ENCODE peak calls at places on chromosomes 6 and 20, in nine cellular contexts. One of them, this sample, is unnamed.

GRCh38 chr20:41668057-41668749 is 50.0 kb upstream of the CHD6 start:
- DNase-seq in uterus: no peak
- DNase-seq in IMR-90: no peak
- DNase-seq in activated CD8-positive, alpha-beta T cell treated with anti-CD3 and anti-CD28 coated beads for 36 hours: no peak
- DNase-seq in GM13976: no peak
- DNase-seq in BJ: no peak
- DNase-seq in sigmoid colon: no peak
- DNase-seq in HFF-Myc: no peak
- DNase-seq in adrenal gland: no peak
- DNase-seq in this sample: no peak

GRCh38 chr20:24131684-24132083 is 143.1 kb upstream of the GGTLC1 start:
- DNase-seq in adrenal gland: no peak
- DNase-seq in GM13976: no peak
- DNase-seq in activated CD8-positive, alpha-beta T cell treated with anti-CD3 and anti-CD28 coated beads for 36 hours: peak; percentile 14
- DNase-seq in IMR-90: no peak
- DNase-seq in sigmoid colon: no peak
- DNase-seq in BJ: no peak
- DNase-seq in uterus: no peak
- DNase-seq in HFF-Myc: no peak
- DNase-seq in this sample: no peak

GRCh38 chr6:15956205-15957106 is 172.4 kb upstream of the MYLIP start:
- DNase-seq in uterus: no peak
- DNase-seq in BJ: no peak
- DNase-seq in adrenal gland: no peak
- DNase-seq in GM13976: no peak
- DNase-seq in sigmoid colon: no peak
- DNase-seq in activated CD8-positive, alpha-beta T cell treated with anti-CD3 and anti-CD28 coated beads for 36 hours: no peak
- DNase-seq in HFF-Myc: no peak
- DNase-seq in IMR-90: no peak
- DNase-seq in this sample: no peak

GRCh38 chr20:5557123-5557522 is 193.1 kb upstream of the SHLD1 start:
- DNase-seq in adrenal gland: peak; percentile 39
- DNase-seq in HFF-Myc: no peak
- DNase-seq in sigmoid colon: no peak
- DNase-seq in GM13976: peak; percentile 58
- DNase-seq in BJ: no peak
- DNase-seq in activated CD8-positive, alpha-beta T cell treated with anti-CD3 and anti-CD28 coated beads for 36 hours: peak; percentile 79
- DNase-seq in IMR-90: peak; percentile 47
- DNase-seq in uterus: no peak
- DNase-seq in this sample: peak; percentile 35

GRCh38 chr6:11616200-11616611 is 78.7 kb downstream of the TMEM170B start:
- DNase-seq in HFF-Myc: no peak
- DNase-seq in adrenal gland: no peak
- DNase-seq in uterus: no peak
- DNase-seq in BJ: peak; percentile 96
- DNase-seq in sigmoid colon: no peak
- DNase-seq in IMR-90: peak; percentile 98
- DNase-seq in activated CD8-positive, alpha-beta T cell treated with anti-CD3 and anti-CD28 coated beads for 36 hours: no peak
- DNase-seq in GM13976: no peak
- DNase-seq in this sample: no peak

GRCh38 chr6:27502508-27503435 is 29.9 kb upstream of the ZNF184 start:
- DNase-seq in uterus: peak; percentile 74
- DNase-seq in GM13976: peak; percentile 51
- DNase-seq in IMR-90: peak; percentile 79
- DNase-seq in BJ: no peak
- DNase-seq in sigmoid colon: no peak
- DNase-seq in activated CD8-positive, alpha-beta T cell treated with anti-CD3 and anti-CD28 coated beads for 36 hours: peak; percentile 92
- DNase-seq in adrenal gland: peak; percentile 22
- DNase-seq in HFF-Myc: peak; percentile 66
- DNase-seq in this sample: peak; percentile 58

GRCh38 chr6:99606670-99607415 is at the start of gene PRDM13:
- DNase-seq in BJ: no peak
- DNase-seq in sigmoid colon: no peak
- DNase-seq in activated CD8-positive, alpha-beta T cell treated with anti-CD3 and anti-CD28 coated beads for 36 hours: no peak
- DNase-seq in adrenal gland: no peak
- DNase-seq in IMR-90: no peak
- DNase-seq in uterus: no peak
- DNase-seq in GM13976: no peak
- DNase-seq in HFF-Myc: no peak
- DNase-seq in this sample: no peak

GRCh38 chr6:118784641-118785164 is 109.2 kb upstream of the ASF1A start:
- DNase-seq in GM13976: no peak
- DNase-seq in activated CD8-positive, alpha-beta T cell treated with anti-CD3 and anti-CD28 coated beads for 36 hours: no peak
- DNase-seq in uterus: peak; percentile 52
- DNase-seq in HFF-Myc: no peak
- DNase-seq in adrenal gland: no peak
- DNase-seq in sigmoid colon: no peak
- DNase-seq in BJ: no peak
- DNase-seq in IMR-90: peak; percentile 7
- DNase-seq in this sample: peak; percentile 39

GRCh38 chr6:147700436-147701209 is 192.1 kb downstream of the SAMD5 start:
- DNase-seq in HFF-Myc: peak; percentile 39
- DNase-seq in adrenal gland: no peak
- DNase-seq in GM13976: no peak
- DNase-seq in IMR-90: no peak
- DNase-seq in BJ: no peak
- DNase-seq in uterus: no peak
- DNase-seq in sigmoid colon: no peak
- DNase-seq in activated CD8-positive, alpha-beta T cell treated with anti-CD3 and anti-CD28 coated beads for 36 hours: no peak
- DNase-seq in this sample: no peak

GRCh38 chr6:74931567-74931966 is 274.3 kb downstream of the COL12A1 start:
- DNase-seq in IMR-90: peak; percentile 86
- DNase-seq in sigmoid colon: no peak
- DNase-seq in uterus: no peak
- DNase-seq in adrenal gland: no peak
- DNase-seq in HFF-Myc: peak; percentile 50
- DNase-seq in BJ: peak; percentile 89
- DNase-seq in GM13976: no peak
- DNase-seq in activated CD8-positive, alpha-beta T cell treated with anti-CD3 and anti-CD28 coated beads for 36 hours: no peak
- DNase-seq in this sample: no peak

GRCh38 chr6:138600726-138601125 is 101.4 kb upstream of the NHSL1 start:
- DNase-seq in adrenal gland: no peak
- DNase-seq in HFF-Myc: no peak
- DNase-seq in uterus: no peak
- DNase-seq in GM13976: no peak
- DNase-seq in BJ: no peak
- DNase-seq in activated CD8-positive, alpha-beta T cell treated with anti-CD3 and anti-CD28 coated beads for 36 hours: no peak
- DNase-seq in sigmoid colon: no peak
- DNase-seq in IMR-90: peak; percentile 84
- DNase-seq in this sample: no peak

GRCh38 chr20:36631651-36632050 is 14.3 kb downstream of the SLA2 start:
- DNase-seq in HFF-Myc: no peak
- DNase-seq in BJ: no peak
- DNase-seq in GM13976: no peak
- DNase-seq in activated CD8-positive, alpha-beta T cell treated with anti-CD3 and anti-CD28 coated beads for 36 hours: no peak
- DNase-seq in IMR-90: peak; percentile 28
- DNase-seq in sigmoid colon: no peak
- DNase-seq in uterus: no peak
- DNase-seq in adrenal gland: no peak
- DNase-seq in this sample: no peak

GRCh38 chr6:159929819-159930218 is 39.0 kb downstream of the MAS1 start:
- DNase-seq in GM13976: peak; percentile 22
- DNase-seq in HFF-Myc: no peak
- DNase-seq in uterus: no peak
- DNase-seq in adrenal gland: no peak
- DNase-seq in activated CD8-positive, alpha-beta T cell treated with anti-CD3 and anti-CD28 coated beads for 36 hours: peak; percentile 37
- DNase-seq in sigmoid colon: no peak
- DNase-seq in IMR-90: no peak
- DNase-seq in BJ: no peak
- DNase-seq in this sample: no peak

GRCh38 chr6:90907931-90908655 is 321.2 kb upstream of the MAP3K7 start:
- DNase-seq in BJ: no peak
- DNase-seq in uterus: no peak
- DNase-seq in HFF-Myc: no peak
- DNase-seq in IMR-90: no peak
- DNase-seq in adrenal gland: no peak
- DNase-seq in GM13976: no peak
- DNase-seq in activated CD8-positive, alpha-beta T cell treated with anti-CD3 and anti-CD28 coated beads for 36 hours: no peak
- DNase-seq in sigmoid colon: no peak
- DNase-seq in this sample: no peak

GRCh38 chr6:92681401-92681800 is 738.0 kb downstream of the EPHA7 start:
- DNase-seq in IMR-90: no peak
- DNase-seq in adrenal gland: no peak
- DNase-seq in activated CD8-positive, alpha-beta T cell treated with anti-CD3 and anti-CD28 coated beads for 36 hours: no peak
- DNase-seq in BJ: no peak
- DNase-seq in sigmoid colon: no peak
- DNase-seq in uterus: no peak
- DNase-seq in GM13976: no peak
- DNase-seq in HFF-Myc: no peak
- DNase-seq in this sample: no peak

GRCh38 chr6:139955366-139956155 is 581.1 kb upstream of the CITED2 start:
- DNase-seq in GM13976: no peak
- DNase-seq in uterus: no peak
- DNase-seq in sigmoid colon: no peak
- DNase-seq in adrenal gland: no peak
- DNase-seq in activated CD8-positive, alpha-beta T cell treated with anti-CD3 and anti-CD28 coated beads for 36 hours: no peak
- DNase-seq in BJ: no peak
- DNase-seq in IMR-90: no peak
- DNase-seq in HFF-Myc: no peak
- DNase-seq in this sample: no peak

DNA sequence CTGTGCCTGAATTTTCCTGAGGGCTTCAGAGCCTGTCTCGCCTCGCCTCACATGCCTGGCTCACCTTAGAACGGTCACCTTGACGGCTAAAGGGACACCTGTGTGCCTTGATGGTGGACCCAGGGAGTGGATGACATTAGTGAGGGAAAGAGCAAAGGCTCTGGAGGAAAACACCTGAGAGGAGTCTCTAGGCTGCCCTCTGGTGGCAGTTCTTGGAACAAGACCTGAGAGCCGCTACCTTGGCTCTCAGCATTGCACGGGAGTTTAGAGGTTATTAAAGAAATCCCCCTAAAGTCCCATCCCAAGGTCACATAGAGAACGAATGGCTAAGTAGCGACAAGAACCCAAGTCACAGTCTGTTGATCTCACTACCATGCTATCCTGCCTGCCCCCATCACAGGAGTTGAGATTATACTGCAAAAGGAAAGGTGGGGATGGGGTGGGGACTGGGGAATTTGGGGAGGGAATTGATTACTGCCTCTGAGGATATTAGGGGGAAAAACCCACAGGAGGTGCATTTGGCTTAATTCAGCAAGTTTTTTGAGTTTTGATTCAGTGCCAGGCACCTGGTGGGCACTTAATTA is 7.9 kb upstream of the CDSN start:
- DNase-seq in GM13976: peak; percentile 82
- DNase-seq in sigmoid colon: no peak
- DNase-seq in IMR-90: peak; percentile 24
- DNase-seq in HFF-Myc: no peak
- DNase-seq in adrenal gland: peak; percentile 56
- DNase-seq in BJ: no peak
- DNase-seq in uterus: peak; percentile 57
- DNase-seq in activated CD8-positive, alpha-beta T cell treated with anti-CD3 and anti-CD28 coated beads for 36 hours: peak; percentile 88
- DNase-seq in this sample: peak; percentile 70
- TF ChIP-seq CTCF in GM13976: peak; percentile 80
- TF ChIP-seq CTCF in sigmoid colon: peak; percentile 81
- TF ChIP-seq CTCF in IMR-90: peak; percentile 66
- TF ChIP-seq CTCF in HFF-Myc: peak; percentile 89
- TF ChIP-seq CTCF in adrenal gland: peak; percentile 60
- TF ChIP-seq CTCF in BJ: peak; percentile 92
- TF ChIP-seq CTCF in uterus: peak; percentile 74
- TF ChIP-seq CTCF in activated CD8-positive, alpha-beta T cell treated with anti-CD3 and anti-CD28 coated beads for 36 hours: peak; percentile 73
- TF ChIP-seq CTCF in this sample: peak; percentile 86

DNA sequence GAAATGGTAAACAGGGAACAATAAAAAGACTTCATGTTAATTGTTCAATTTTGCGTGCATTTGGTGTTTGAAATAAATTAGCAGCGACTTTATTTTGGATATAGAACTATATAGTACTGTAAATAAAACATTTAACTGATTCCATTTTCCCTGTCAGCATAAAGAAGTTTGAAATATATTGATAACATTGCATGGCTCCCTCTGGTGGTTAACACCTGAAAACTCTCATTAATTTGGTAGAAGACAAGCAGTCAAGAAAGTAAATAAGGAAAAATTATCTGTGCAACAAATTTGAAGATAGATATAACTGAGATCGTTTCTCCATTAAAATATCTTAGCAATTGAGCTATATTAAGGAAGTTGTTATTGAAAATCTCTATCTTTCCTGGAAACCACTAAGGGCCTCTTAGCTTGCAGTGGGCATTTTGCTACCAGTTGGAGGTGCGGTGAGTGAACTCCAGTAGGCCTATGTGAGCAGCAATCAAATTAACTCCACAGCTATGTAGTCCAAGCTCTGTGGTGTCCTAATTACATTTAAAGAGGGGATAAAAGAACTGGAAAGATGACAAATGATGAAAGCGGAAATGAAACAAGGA is 435.7 kb upstream of the FKBP1C start:
- DNase-seq in BJ: no peak
- DNase-seq in uterus: no peak
- DNase-seq in adrenal gland: no peak
- DNase-seq in IMR-90: no peak
- DNase-seq in sigmoid colon: no peak
- DNase-seq in GM13976: peak; percentile 25
- DNase-seq in HFF-Myc: no peak
- DNase-seq in activated CD8-positive, alpha-beta T cell treated with anti-CD3 and anti-CD28 coated beads for 36 hours: no peak
- DNase-seq in this sample: no peak
- TF ChIP-seq CTCF in BJ: no peak
- TF ChIP-seq CTCF in uterus: no peak
- TF ChIP-seq CTCF in adrenal gland: peak; percentile 7
- TF ChIP-seq CTCF in IMR-90: peak; percentile 40
- TF ChIP-seq CTCF in sigmoid colon: no peak
- TF ChIP-seq CTCF in GM13976: peak; percentile 26
- TF ChIP-seq CTCF in HFF-Myc: peak; percentile 9
- TF ChIP-seq CTCF in activated CD8-positive, alpha-beta T cell treated with anti-CD3 and anti-CD28 coated beads for 36 hours: peak; percentile 34
- TF ChIP-seq CTCF in this sample: peak; percentile 83

DNA sequence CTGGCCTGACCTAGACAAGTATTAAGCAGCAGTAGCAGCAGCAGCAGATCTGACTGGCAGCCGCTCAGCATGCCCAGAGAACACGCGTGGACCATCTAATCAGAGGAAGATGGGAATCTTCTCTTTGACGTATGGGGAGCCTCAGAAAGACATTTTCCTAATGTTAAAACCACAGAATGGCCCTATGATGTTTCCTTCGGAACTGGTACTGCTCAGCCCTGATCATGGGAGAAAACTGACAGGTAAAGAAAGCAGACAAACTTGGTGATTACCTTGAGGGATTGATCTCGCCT is 6.2 kb downstream of the PSMA7 start:
- DNase-seq in sigmoid colon: no peak
- DNase-seq in IMR-90: no peak
- DNase-seq in activated CD8-positive, alpha-beta T cell treated with anti-CD3 and anti-CD28 coated beads for 36 hours: no peak
- DNase-seq in adrenal gland: no peak
- DNase-seq in GM13976: no peak
- DNase-seq in HFF-Myc: no peak
- DNase-seq in BJ: no peak
- DNase-seq in uterus: no peak
- DNase-seq in this sample: no peak
- TF ChIP-seq CTCF in sigmoid colon: no peak
- TF ChIP-seq CTCF in IMR-90: no peak
- TF ChIP-seq CTCF in activated CD8-positive, alpha-beta T cell treated with anti-CD3 and anti-CD28 coated beads for 36 hours: peak; percentile 53
- TF ChIP-seq CTCF in adrenal gland: no peak
- TF ChIP-seq CTCF in GM13976: no peak
- TF ChIP-seq CTCF in HFF-Myc: no peak
- TF ChIP-seq CTCF in BJ: no peak
- TF ChIP-seq CTCF in uterus: no peak
- TF ChIP-seq CTCF in this sample: peak; percentile 8

DNA sequence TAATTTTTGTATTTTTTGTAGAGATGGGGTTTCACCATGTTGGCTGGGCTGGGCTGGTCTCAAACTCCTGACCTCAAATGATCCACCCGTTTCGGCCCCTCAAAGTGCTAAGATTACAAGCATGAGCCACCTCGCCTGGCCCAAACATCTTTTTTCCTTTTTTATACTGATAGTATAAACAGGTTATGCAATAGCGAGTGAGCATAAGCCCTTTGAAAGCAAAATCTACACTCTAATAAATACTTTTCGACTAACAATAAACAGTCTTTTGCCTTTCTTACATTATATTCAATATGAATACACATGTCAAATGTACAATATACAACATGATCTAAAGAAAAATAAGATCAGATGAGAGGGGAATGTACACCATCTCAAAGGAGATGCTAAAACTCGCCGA is 38.7 kb downstream of the KIF13A start:
- DNase-seq in adrenal gland: no peak
- DNase-seq in HFF-Myc: no peak
- DNase-seq in sigmoid colon: no peak
- DNase-seq in uterus: no peak
- DNase-seq in GM13976: no peak
- DNase-seq in IMR-90: no peak
- DNase-seq in BJ: no peak
- DNase-seq in activated CD8-positive, alpha-beta T cell treated with anti-CD3 and anti-CD28 coated beads for 36 hours: no peak
- DNase-seq in this sample: no peak
- TF ChIP-seq CTCF in adrenal gland: no peak
- TF ChIP-seq CTCF in HFF-Myc: no peak
- TF ChIP-seq CTCF in sigmoid colon: no peak
- TF ChIP-seq CTCF in uterus: no peak
- TF ChIP-seq CTCF in GM13976: no peak
- TF ChIP-seq CTCF in IMR-90: no peak
- TF ChIP-seq CTCF in BJ: no peak
- TF ChIP-seq CTCF in activated CD8-positive, alpha-beta T cell treated with anti-CD3 and anti-CD28 coated beads for 36 hours: no peak
- TF ChIP-seq CTCF in this sample: no peak

This sample was measured in neural crest cell.